ENCODE peak calls at places on chromosomes 3 and 15, in seven cellular contexts. One of them, this sample, is unnamed.

GRCh38 chr3:51471775-51472652 is 27.8 kb downstream of the DCAF1 start:
- DNase-seq in A549: no peak
- DNase-seq in SK-N-SH: no peak
- DNase-seq in K562: no peak
- DNase-seq in HCT116: no peak
- DNase-seq in GM12878: no peak
- DNase-seq in HepG2: no peak
- DNase-seq in this sample: no peak

GRCh38 chr15:73464602-73465001 is 21.6 kb downstream of the REC114 start:
- DNase-seq in A549: peak
- DNase-seq in SK-N-SH: no peak
- DNase-seq in K562: peak
- DNase-seq in HCT116: no peak
- DNase-seq in GM12878: no peak
- DNase-seq in HepG2: no peak
- DNase-seq in this sample: peak

GRCh38 chr3:39254806-39255449 is 24.9 kb downstream of the CX3CR1 start:
- DNase-seq in A549: no peak
- DNase-seq in SK-N-SH: no peak
- DNase-seq in K562: no peak
- DNase-seq in HCT116: no peak
- DNase-seq in GM12878: no peak
- DNase-seq in HepG2: no peak
- DNase-seq in this sample: no peak

GRCh38 chr15:70513818-70514217 is 249.5 kb downstream of the UACA start:
- DNase-seq in A549: no peak
- DNase-seq in SK-N-SH: no peak
- DNase-seq in K562: no peak
- DNase-seq in HCT116: no peak
- DNase-seq in GM12878: no peak
- DNase-seq in HepG2: no peak
- DNase-seq in this sample: no peak

GRCh38 chr15:70195808-70196304 is 98.1 kb upstream of the TLE3 start:
- DNase-seq in A549: peak
- DNase-seq in SK-N-SH: peak
- DNase-seq in K562: peak
- DNase-seq in HCT116: no peak
- DNase-seq in GM12878: no peak
- DNase-seq in HepG2: peak
- DNase-seq in this sample: no peak

GRCh38 chr3:27195059-27195458 is 174.1 kb downstream of the NEK10 start:
- DNase-seq in A549: no peak
- DNase-seq in SK-N-SH: no peak
- DNase-seq in K562: no peak
- DNase-seq in HCT116: no peak
- DNase-seq in GM12878: no peak
- DNase-seq in HepG2: no peak
- DNase-seq in this sample: no peak

GRCh38 chr3:78255403-78255802 is 1215.5 kb downstream of the ROBO2 start:
- DNase-seq in A549: no peak
- DNase-seq in SK-N-SH: peak
- DNase-seq in K562: no peak
- DNase-seq in HCT116: no peak
- DNase-seq in GM12878: no peak
- DNase-seq in HepG2: no peak
- DNase-seq in this sample: no peak

GRCh38 chr3:186882125-186882524 is 39.6 kb downstream of the ADIPOQ start:
- DNase-seq in A549: no peak
- DNase-seq in SK-N-SH: no peak
- DNase-seq in K562: no peak
- DNase-seq in HCT116: no peak
- DNase-seq in GM12878: no peak
- DNase-seq in HepG2: no peak
- DNase-seq in this sample: no peak

GRCh38 chr15:99536422-99537033 is 29.3 kb upstream of the MEF2A start:
- DNase-seq in A549: peak
- DNase-seq in SK-N-SH: no peak
- DNase-seq in K562: no peak
- DNase-seq in HCT116: peak
- DNase-seq in GM12878: no peak
- DNase-seq in HepG2: no peak
- DNase-seq in this sample: no peak

GRCh38 chr3:131361464-131362421 is 19.8 kb upstream of the NUDT16 start:
- DNase-seq in A549: peak
- DNase-seq in SK-N-SH: no peak
- DNase-seq in K562: peak
- DNase-seq in HCT116: peak
- DNase-seq in GM12878: peak
- DNase-seq in HepG2: no peak
- DNase-seq in this sample: peak

GRCh38 chr3:126850370-126851085 is 132.4 kb upstream of the PLXNA1 start:
- DNase-seq in A549: no peak
- DNase-seq in SK-N-SH: no peak
- DNase-seq in K562: no peak
- DNase-seq in HCT116: no peak
- DNase-seq in GM12878: no peak
- DNase-seq in HepG2: peak
- DNase-seq in this sample: peak

GRCh38 chr3:127032296-127032990 is 49.5 kb downstream of the PLXNA1 start:
- DNase-seq in A549: no peak
- DNase-seq in SK-N-SH: no peak
- DNase-seq in K562: no peak
- DNase-seq in HCT116: no peak
- DNase-seq in GM12878: no peak
- DNase-seq in HepG2: no peak
- DNase-seq in this sample: no peak

GRCh38 chr15:74367296-74367854 is at the start of gene CYP11A1:
- DNase-seq in A549: no peak
- DNase-seq in SK-N-SH: no peak
- DNase-seq in K562: no peak
- DNase-seq in HCT116: no peak
- DNase-seq in GM12878: no peak
- DNase-seq in HepG2: no peak
- DNase-seq in this sample: no peak

GRCh38 chr3:24690777-24691176 is 196.1 kb upstream of the THRB start:
- DNase-seq in A549: no peak
- DNase-seq in SK-N-SH: no peak
- DNase-seq in K562: no peak
- DNase-seq in HCT116: no peak
- DNase-seq in GM12878: no peak
- DNase-seq in HepG2: no peak
- DNase-seq in this sample: no peak

GRCh38 chr3:60582285-60582684 is 669.0 kb downstream of the FHIT start:
- DNase-seq in A549: no peak
- DNase-seq in SK-N-SH: no peak
- DNase-seq in K562: no peak
- DNase-seq in HCT116: no peak
- DNase-seq in GM12878: no peak
- DNase-seq in HepG2: no peak
- DNase-seq in this sample: peak

GRCh38 chr3:123329636-123330340 is 119.1 kb downstream of the ADCY5 start:
- DNase-seq in A549: no peak
- DNase-seq in SK-N-SH: no peak
- DNase-seq in K562: no peak
- DNase-seq in HCT116: no peak
- DNase-seq in GM12878: no peak
- DNase-seq in HepG2: no peak
- DNase-seq in this sample: no peak

GRCh38 chr3:196740476-196741400 is 1.1 kb downstream of the PAK2 start:
- DNase-seq in A549: no peak
- DNase-seq in SK-N-SH: peak
- DNase-seq in K562: no peak
- DNase-seq in HCT116: no peak
- DNase-seq in GM12878: no peak
- DNase-seq in HepG2: peak
- DNase-seq in this sample: peak

GRCh38 chr15:45729146-45729545 is 94.3 kb downstream of the SQOR start:
- DNase-seq in A549: no peak
- DNase-seq in SK-N-SH: no peak
- DNase-seq in K562: no peak
- DNase-seq in HCT116: no peak
- DNase-seq in GM12878: no peak
- DNase-seq in HepG2: no peak
- DNase-seq in this sample: no peak

GRCh38 chr3:14371573-14372474 is 30.6 kb upstream of the SLC6A6 start:
- DNase-seq in A549: peak
- DNase-seq in SK-N-SH: peak
- DNase-seq in K562: peak
- DNase-seq in HCT116: peak
- DNase-seq in GM12878: no peak
- DNase-seq in HepG2: peak
- DNase-seq in this sample: no peak

GRCh38 chr3:171566803-171567422 is 106.7 kb upstream of the TNIK start:
- DNase-seq in A549: peak
- DNase-seq in SK-N-SH: peak
- DNase-seq in K562: peak
- DNase-seq in HCT116: peak
- DNase-seq in GM12878: peak
- DNase-seq in HepG2: peak
- DNase-seq in this sample: peak

GRCh38 chr3:170520996-170521395 is 64.9 kb downstream of the SLC7A14 start:
- DNase-seq in A549: no peak
- DNase-seq in SK-N-SH: no peak
- DNase-seq in K562: peak
- DNase-seq in HCT116: no peak
- DNase-seq in GM12878: no peak
- DNase-seq in HepG2: no peak
- DNase-seq in this sample: no peak

GRCh38 chr15:87639305-87640011 is 617.1 kb downstream of the NTRK3 start:
- DNase-seq in A549: no peak
- DNase-seq in SK-N-SH: no peak
- DNase-seq in K562: no peak
- DNase-seq in HCT116: no peak
- DNase-seq in GM12878: no peak
- DNase-seq in HepG2: no peak
- DNase-seq in this sample: no peak

DNA sequence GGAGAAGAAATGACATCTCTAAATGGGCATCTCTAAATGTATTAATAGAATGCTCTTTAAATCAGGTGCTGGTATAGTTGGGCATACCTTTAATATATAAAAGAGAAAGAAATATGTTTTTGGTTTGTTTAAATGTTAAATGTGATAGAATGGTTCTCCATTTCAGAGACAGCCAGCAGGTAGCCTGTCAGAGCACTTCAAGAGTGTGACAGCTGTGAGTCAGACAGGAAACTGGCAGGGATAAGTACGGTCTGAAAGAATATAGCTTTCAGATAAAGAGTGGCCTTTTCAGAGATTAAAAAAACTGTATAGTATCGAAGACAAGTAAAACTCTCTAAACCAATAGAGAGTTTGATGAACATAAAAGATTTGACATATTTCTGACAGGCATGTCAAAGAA is 654.1 kb downstream of the IGSF11 start:
- DNase-seq in A549: no peak
- DNase-seq in SK-N-SH: no peak
- DNase-seq in K562: no peak
- DNase-seq in HCT116: no peak
- DNase-seq in GM12878: no peak
- DNase-seq in HepG2: no peak
- DNase-seq in this sample: no peak
- TF ChIP-seq REST in A549: no peak
- TF ChIP-seq REST in SK-N-SH: no peak
- TF ChIP-seq REST in K562: no peak
- TF ChIP-seq REST in HCT116: no peak
- TF ChIP-seq REST in GM12878: no peak
- TF ChIP-seq REST in HepG2: no peak
- TF ChIP-seq REST in this sample: no peak

DNA sequence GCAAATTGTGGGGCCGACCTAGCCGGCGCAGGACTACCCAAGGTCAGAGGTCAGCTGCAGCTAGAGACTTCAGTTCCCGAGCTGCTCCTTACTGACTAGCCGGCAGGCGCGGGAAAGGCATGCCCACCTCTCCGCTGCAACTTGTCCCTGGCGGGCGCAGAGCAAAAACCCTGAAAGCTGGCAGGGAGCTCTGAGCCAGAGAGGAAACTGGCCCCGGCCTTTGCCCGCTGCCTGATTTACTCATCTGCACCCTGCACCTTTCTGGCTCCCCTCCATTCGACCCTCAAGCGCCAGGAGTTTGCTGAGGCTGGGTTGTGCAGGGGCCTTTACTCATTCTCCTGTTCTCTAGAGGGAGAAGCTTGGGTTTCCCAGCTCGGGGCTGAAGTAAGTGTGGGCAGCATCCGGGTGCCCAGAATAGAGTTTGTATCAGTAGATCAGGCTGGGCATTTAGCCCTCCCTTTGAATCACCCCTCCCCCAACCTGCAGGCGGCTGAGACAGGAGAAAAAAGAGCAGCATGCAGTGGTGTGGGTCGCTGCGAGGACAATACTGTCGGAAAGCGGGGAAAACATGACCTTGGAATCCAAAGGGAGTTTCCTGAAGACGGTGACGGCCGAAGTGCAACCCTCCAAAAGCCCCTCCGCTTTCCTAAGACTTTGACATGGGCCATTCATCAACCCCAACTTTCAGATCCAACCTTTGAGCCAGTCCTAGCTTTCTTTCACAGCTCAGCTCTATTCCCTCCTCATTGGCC is 1.4 kb downstream of the ZIC4 start:
- DNase-seq in A549: no peak
- DNase-seq in SK-N-SH: no peak
- DNase-seq in K562: no peak
- DNase-seq in HCT116: no peak
- DNase-seq in GM12878: no peak
- DNase-seq in HepG2: no peak
- DNase-seq in this sample: peak
- H3K4me2 ChIP-seq in A549: no peak
- H3K4me2 ChIP-seq in SK-N-SH: no peak
- H3K4me2 ChIP-seq in K562: no peak
- H3K4me2 ChIP-seq in HCT116: no peak
- H3K4me2 ChIP-seq in GM12878: no peak
- H3K4me2 ChIP-seq in HepG2: no peak
- H3K4me2 ChIP-seq in this sample: peak

DNA sequence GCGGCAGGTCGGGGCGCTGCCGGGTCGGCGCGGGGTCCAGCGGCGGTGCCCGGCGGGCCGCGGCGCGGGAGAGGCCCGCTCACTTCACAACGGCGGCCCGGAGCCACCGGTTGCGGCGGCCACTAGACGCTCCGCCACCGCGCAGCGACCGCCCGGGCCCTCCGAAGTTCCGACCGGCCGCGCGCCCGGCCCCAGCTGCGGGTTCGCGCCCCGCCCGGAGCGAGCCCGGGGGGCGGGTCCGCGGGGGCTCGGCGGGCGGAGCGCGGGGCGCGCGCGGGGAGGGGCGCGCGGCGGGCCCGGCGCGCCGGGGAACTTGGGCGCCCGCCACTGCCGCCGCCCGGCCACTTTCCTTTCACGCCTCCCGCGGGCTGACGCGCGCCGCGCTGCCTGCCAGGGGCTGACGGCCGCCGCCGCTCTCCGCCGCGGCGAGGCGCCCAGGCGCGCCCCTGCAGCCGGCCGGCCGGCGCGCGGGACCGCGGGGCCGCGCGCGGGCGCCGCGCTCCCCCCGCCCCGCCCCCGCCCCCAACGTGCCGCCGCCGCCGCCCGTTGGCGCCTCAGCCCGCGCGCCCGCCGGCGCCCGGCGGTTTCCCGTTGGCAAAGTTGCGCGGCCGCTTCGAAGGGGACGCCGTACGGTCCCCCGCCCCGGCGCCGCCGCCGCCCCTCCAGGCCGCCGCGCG is 628 bp downstream of the SFMBT1 start:
- DNase-seq in A549: peak
- DNase-seq in SK-N-SH: peak
- DNase-seq in K562: peak
- DNase-seq in HCT116: no peak
- DNase-seq in GM12878: no peak
- DNase-seq in HepG2: no peak
- DNase-seq in this sample: peak
- TF ChIP-seq REST in A549: no peak
- TF ChIP-seq REST in SK-N-SH: no peak
- TF ChIP-seq REST in K562: no peak
- TF ChIP-seq REST in HCT116: no peak
- TF ChIP-seq REST in GM12878: no peak
- TF ChIP-seq REST in HepG2: no peak
- TF ChIP-seq REST in this sample: no peak

GRCh38 chr3:159077860-159078259 is 276.0 kb downstream of the MFSD1 start:
- DNase-seq in A549: no peak
- DNase-seq in SK-N-SH: no peak
- DNase-seq in K562: no peak
- DNase-seq in HCT116: no peak
- DNase-seq in GM12878: no peak
- DNase-seq in HepG2: no peak
- DNase-seq in this sample: no peak
- H3K4me2 ChIP-seq in A549: no peak
- H3K4me2 ChIP-seq in SK-N-SH: peak
- H3K4me2 ChIP-seq in K562: no peak
- H3K4me2 ChIP-seq in HCT116: no peak
- H3K4me2 ChIP-seq in GM12878: no peak
- H3K4me2 ChIP-seq in HepG2: no peak
- H3K4me2 ChIP-seq in this sample: no peak